ENCODE peak calls at places on chromosomes 5 and 9, in four cellular contexts. One of them, this sample, is unnamed.

GRCh38 chr5:149140197-149141002 is 893 bp upstream of the ABLIM3 start:
- DNase-seq in iPS DF 6.9: no peak
- DNase-seq in cardiac muscle cell: no peak
- DNase-seq in sigmoid colon: no peak
- DNase-seq in this sample: no peak

GRCh38 chr5:155049569-155050383 is 36.2 kb downstream of the KIF4B start:
- DNase-seq in iPS DF 6.9: no peak
- DNase-seq in cardiac muscle cell: peak; percentile 16
- DNase-seq in sigmoid colon: no peak
- DNase-seq in this sample: no peak

GRCh38 chr5:82707741-82708140 is 369.5 kb downstream of the TMEM167A start:
- DNase-seq in iPS DF 6.9: no peak
- DNase-seq in cardiac muscle cell: no peak
- DNase-seq in sigmoid colon: no peak
- DNase-seq in this sample: no peak

GRCh38 chr9:79912641-79913040 is 340.9 kb downstream of the TLE4 start:
- DNase-seq in iPS DF 6.9: no peak
- DNase-seq in cardiac muscle cell: no peak
- DNase-seq in sigmoid colon: no peak
- DNase-seq in this sample: no peak

GRCh38 chr5:19406576-19407365 is 581.2 kb downstream of the CDH18 start:
- DNase-seq in iPS DF 6.9: no peak
- DNase-seq in cardiac muscle cell: no peak
- DNase-seq in sigmoid colon: no peak
- DNase-seq in this sample: no peak

GRCh38 chr5:138927539-138927938 is 52.4 kb upstream of the LRRTM2 start:
- DNase-seq in iPS DF 6.9: no peak
- DNase-seq in cardiac muscle cell: no peak
- DNase-seq in sigmoid colon: no peak
- DNase-seq in this sample: no peak

GRCh38 chr5:9567039-9567438 is 21.2 kb upstream of the SEMA5A start:
- DNase-seq in iPS DF 6.9: no peak
- DNase-seq in cardiac muscle cell: no peak
- DNase-seq in sigmoid colon: no peak
- DNase-seq in this sample: no peak

GRCh38 chr5:122439645-122440044 is 127.6 kb downstream of the SNCAIP start:
- DNase-seq in iPS DF 6.9: no peak
- DNase-seq in cardiac muscle cell: no peak
- DNase-seq in sigmoid colon: no peak
- DNase-seq in this sample: no peak

GRCh38 chr9:101034222-101034621 is 5.7 kb downstream of the PLPPR1 start:
- DNase-seq in iPS DF 6.9: no peak
- DNase-seq in cardiac muscle cell: no peak
- DNase-seq in sigmoid colon: no peak
- DNase-seq in this sample: no peak

GRCh38 chr9:121819511-121820231 is 168.2 kb downstream of the DAB2IP start:
- DNase-seq in iPS DF 6.9: no peak
- DNase-seq in cardiac muscle cell: no peak
- DNase-seq in sigmoid colon: no peak
- DNase-seq in this sample: no peak

GRCh38 chr5:139340051-139340450 is 1.6 kb upstream of the PAIP2 start:
- DNase-seq in iPS DF 6.9: no peak
- DNase-seq in cardiac muscle cell: no peak
- DNase-seq in sigmoid colon: no peak
- DNase-seq in this sample: no peak

GRCh38 chr9:134824583-134824982 is 56.0 kb upstream of the FCN2 start:
- DNase-seq in iPS DF 6.9: no peak
- DNase-seq in cardiac muscle cell: no peak
- DNase-seq in sigmoid colon: no peak
- DNase-seq in this sample: no peak

GRCh38 chr5:82054004-82054710 is 82.3 kb downstream of the ATG10 start:
- DNase-seq in iPS DF 6.9: no peak
- DNase-seq in cardiac muscle cell: peak; percentile 13
- DNase-seq in sigmoid colon: no peak
- DNase-seq in this sample: no peak

GRCh38 chr5:135373747-135374515 is 25.1 kb downstream of the MACROH2A1 start:
- DNase-seq in iPS DF 6.9: no peak
- DNase-seq in cardiac muscle cell: no peak
- DNase-seq in sigmoid colon: no peak
- DNase-seq in this sample: peak; percentile 49

GRCh38 chr5:67182406-67182805 is 14.2 kb downstream of the CD180 start:
- DNase-seq in iPS DF 6.9: peak; percentile 27
- DNase-seq in cardiac muscle cell: peak; percentile 17
- DNase-seq in sigmoid colon: peak; percentile 81
- DNase-seq in this sample: peak; percentile 68

GRCh38 chr9:37617837-37618236 is 25.4 kb upstream of the TOMM5 start:
- DNase-seq in iPS DF 6.9: no peak
- DNase-seq in cardiac muscle cell: no peak
- DNase-seq in sigmoid colon: no peak
- DNase-seq in this sample: no peak

GRCh38 chr5:73395274-73395673 is 53.3 kb downstream of the FOXD1 start:
- DNase-seq in iPS DF 6.9: no peak
- DNase-seq in cardiac muscle cell: no peak
- DNase-seq in sigmoid colon: no peak
- DNase-seq in this sample: no peak

GRCh38 chr9:20620658-20621552 is 1.4 kb downstream of the MLLT3 start:
- DNase-seq in iPS DF 6.9: no peak
- DNase-seq in cardiac muscle cell: peak; percentile 38
- DNase-seq in sigmoid colon: peak; percentile 78
- DNase-seq in this sample: peak; percentile 35

GRCh38 chr5:179259731-179260323 is 85.4 kb downstream of the ADAMTS2 start:
- DNase-seq in iPS DF 6.9: no peak
- DNase-seq in cardiac muscle cell: no peak
- DNase-seq in sigmoid colon: peak; percentile 61
- DNase-seq in this sample: peak; percentile 47
- H3K9me3 ChIP-seq in iPS DF 6.9: no peaks in the 10 kb centered on the region
- H3K9me3 ChIP-seq in cardiac muscle cell: no peaks in the 10 kb centered on the region
- H3K9me3 ChIP-seq in sigmoid colon: no peaks in the 10 kb centered on the region
- H3K9me3 ChIP-seq in this sample: no peaks in the 10 kb centered on the region

GRCh38 chr5:179164331-179165311 is 104.4 kb downstream of the ZNF354C start:
- DNase-seq in iPS DF 6.9: no peak
- DNase-seq in cardiac muscle cell: no peak
- DNase-seq in sigmoid colon: peak; percentile 57
- DNase-seq in this sample: no peak

GRCh38 chr5:179162351-179163235 is 102.4 kb downstream of the ZNF354C start:
- DNase-seq in iPS DF 6.9: no peak
- DNase-seq in cardiac muscle cell: no peak
- DNase-seq in sigmoid colon: peak; percentile 34
- DNase-seq in this sample: no peak

GRCh38 chr5:179165421-179166170 is 105.4 kb downstream of the ZNF354C start:
- DNase-seq in iPS DF 6.9: no peak
- DNase-seq in cardiac muscle cell: no peak
- DNase-seq in sigmoid colon: peak; percentile 49
- DNase-seq in this sample: no peak

GRCh38 chr5:179161901-179162300 is 101.7 kb downstream of the ZNF354C start:
- DNase-seq in iPS DF 6.9: no peak
- DNase-seq in cardiac muscle cell: no peak
- DNase-seq in sigmoid colon: peak; percentile 52
- DNase-seq in this sample: no peak

GRCh38 chr5:179163236-179164155 is 103.3 kb downstream of the ZNF354C start:
- DNase-seq in iPS DF 6.9: no peak
- DNase-seq in cardiac muscle cell: no peak
- DNase-seq in sigmoid colon: peak; percentile 54
- DNase-seq in this sample: no peak
- H3K9me3 ChIP-seq in iPS DF 6.9: no peaks in the 10 kb centered on the region
- H3K9me3 ChIP-seq in cardiac muscle cell: no peaks in the 10 kb centered on the region
- H3K9me3 ChIP-seq in sigmoid colon: peaks cover 12% of the 10 kb centered on the region
- H3K9me3 ChIP-seq in this sample: no peaks in the 10 kb centered on the region

GRCh38 chr5:141431286-141431685 is 979 bp downstream of the PCDHGA12 start:
- DNase-seq in iPS DF 6.9: no peak
- DNase-seq in cardiac muscle cell: no peak
- DNase-seq in sigmoid colon: no peak
- DNase-seq in this sample: no peak

GRCh38 chr5:141439411-141440141 is 9.3 kb downstream of the PCDHGA12 start:
- DNase-seq in iPS DF 6.9: no peak
- DNase-seq in cardiac muscle cell: no peak
- DNase-seq in sigmoid colon: no peak
- DNase-seq in this sample: no peak

GRCh38 chr5:141434006-141434405 is 3.7 kb downstream of the PCDHGA12 start:
- DNase-seq in iPS DF 6.9: no peak
- DNase-seq in cardiac muscle cell: no peak
- DNase-seq in sigmoid colon: no peak
- DNase-seq in this sample: no peak

GRCh38 chr5:141441571-141442170 is 11.4 kb downstream of the PCDHGA12 start:
- DNase-seq in iPS DF 6.9: no peak
- DNase-seq in cardiac muscle cell: no peak
- DNase-seq in sigmoid colon: no peak
- DNase-seq in this sample: no peak

GRCh38 chr5:141437208-141437607 is 6.9 kb downstream of the PCDHGA12 start:
- DNase-seq in iPS DF 6.9: no peak
- DNase-seq in cardiac muscle cell: no peak
- DNase-seq in sigmoid colon: no peak
- DNase-seq in this sample: no peak
- H3K9me3 ChIP-seq in iPS DF 6.9: no peaks in the 10 kb centered on the region
- H3K9me3 ChIP-seq in cardiac muscle cell: no peaks in the 10 kb centered on the region
- H3K9me3 ChIP-seq in sigmoid colon: peaks cover 22% of the 10 kb centered on the region
- H3K9me3 ChIP-seq in this sample: peaks cover 1% of the 10 kb centered on the region

GRCh38 chr5:158423623-158424200 is 564.8 kb upstream of the CLINT1 start:
- DNase-seq in iPS DF 6.9: no peak
- DNase-seq in cardiac muscle cell: no peak
- DNase-seq in sigmoid colon: no peak
- DNase-seq in this sample: no peak
- H3K9me3 ChIP-seq in iPS DF 6.9: no peaks in the 10 kb centered on the region
- H3K9me3 ChIP-seq in cardiac muscle cell: no peaks in the 10 kb centered on the region
- H3K9me3 ChIP-seq in sigmoid colon: no peaks in the 10 kb centered on the region
- H3K9me3 ChIP-seq in this sample: no peaks in the 10 kb centered on the region

DNA sequence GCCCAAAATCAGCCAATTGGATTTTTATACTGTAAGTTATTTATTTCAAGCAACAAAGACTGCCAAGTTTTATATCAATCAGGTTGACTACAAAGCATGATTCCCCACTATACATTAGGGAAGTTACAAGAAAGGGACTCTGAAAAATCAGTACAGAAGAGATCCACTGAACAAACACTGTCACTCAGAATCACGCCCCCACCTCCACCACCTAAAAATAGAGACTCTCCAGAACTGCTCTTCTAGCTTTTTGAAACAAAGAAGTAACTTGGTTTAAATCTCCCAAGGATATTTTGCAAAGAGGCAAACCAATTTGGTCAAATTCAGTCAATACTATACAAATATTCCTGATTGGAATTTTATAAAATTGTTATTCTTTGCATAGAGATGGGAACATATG is 438.0 kb downstream of the HTR1A start:
- DNase-seq in iPS DF 6.9: no peak
- DNase-seq in cardiac muscle cell: no peak
- DNase-seq in sigmoid colon: no peak
- DNase-seq in this sample: no peak
- H3K9me3 ChIP-seq in iPS DF 6.9: no peaks in the 10 kb centered on the region
- H3K9me3 ChIP-seq in cardiac muscle cell: no peaks in the 10 kb centered on the region
- H3K9me3 ChIP-seq in sigmoid colon: no peaks in the 10 kb centered on the region
- H3K9me3 ChIP-seq in this sample: no peaks in the 10 kb centered on the region

This sample was measured in psoas muscle.